ENCODE peak calls at places on chromosome 10, in five cellular contexts. U, Q, C, Z and O are unnamed samples.

GRCh38 chr10:86872757-86873156 is 84.7 kb downstream of the MMRN2 start:
- DNase-seq in U (no peak), Q (peak), C (no peak), Z (no peak), O (peak)

GRCh38 chr10:77163670-77164348 is 473.8 kb downstream of the KCNMA1 start:
- DNase-seq in U (no peak), Q (peak), C (no peak), Z (no peak), O (peak)

GRCh38 chr10:13219685-13220670 is 14.2 kb downstream of the UCMA start:
- DNase-seq in U (no peak), Q (peak), C (peak), Z (no peak), O (peak)

GRCh38 chr10:88091490-88092061 is 228.2 kb downstream of the PTEN start:
- DNase-seq in U (no peak), Q (no peak), C (no peak), Z (no peak), O (no peak)

GRCh38 chr10:110487411-110488123 is 10.1 kb upstream of the DUSP5 start:
- DNase-seq in U (no peak), Q (no peak), C (peak), Z (no peak), O (peak)

GRCh38 chr10:43931308-43931930 is 282.7 kb upstream of the ZNF32 start:
- DNase-seq in U (no peak), Q (peak), C (no peak), Z (no peak), O (no peak)

GRCh38 chr10:120963053-120963533 is 111.9 kb downstream of the WDR11 start:
- DNase-seq in U (no peak), Q (no peak), C (peak), Z (no peak), O (peak)

GRCh38 chr10:20955355-20955893 is 58.3 kb upstream of the NEBL start:
- DNase-seq in U (no peak), Q (no peak), C (no peak), Z (no peak), O (no peak)

GRCh38 chr10:24344279-24344678 is 135.3 kb downstream of the KIAA1217 start:
- DNase-seq in U (no peak), Q (peak), C (no peak), Z (no peak), O (no peak)

GRCh38 chr10:133124357-133125211 is 35.4 kb upstream of the KNDC1 start:
- DNase-seq in U (peak), Q (peak), C (peak), Z (no peak), O (peak)

GRCh38 chr10:132422169-132422691 is 25.2 kb downstream of the PWWP2B start:
- DNase-seq in U (no peak), Q (no peak), C (peak), Z (no peak), O (peak)

GRCh38 chr10:409403-410040 is 274.3 kb downstream of the ZMYND11 start:
- DNase-seq in U (no peak), Q (no peak), C (no peak), Z (no peak), O (no peak)

GRCh38 chr10:23370106-23370505 is 25.5 kb upstream of the C10orf67 start:
- DNase-seq in U (no peak), Q (peak), C (no peak), Z (no peak), O (no peak)

DNA sequence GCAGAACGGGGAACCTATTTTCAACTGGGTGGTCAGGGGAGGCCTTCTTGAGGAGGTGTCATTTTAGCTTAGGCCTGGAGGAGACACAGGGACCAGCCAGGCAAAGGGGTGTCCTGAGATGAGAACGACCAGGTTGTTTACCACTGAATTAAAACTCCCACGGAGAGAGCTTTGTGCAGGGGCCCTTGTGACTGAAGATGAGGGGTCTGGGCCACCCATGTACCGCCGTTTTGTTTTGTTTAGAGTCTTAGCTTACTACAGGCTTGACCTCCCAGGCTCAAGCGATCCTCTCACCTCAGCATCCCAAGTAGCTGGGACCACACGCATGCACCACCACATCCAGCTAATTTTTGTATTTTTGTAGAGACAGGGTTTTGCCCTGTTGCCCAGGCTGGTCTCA is 80.4 kb downstream of the FAM171A1 start:
- DNase-seq in U (no peak), Q (no peak), C (no peak), Z (no peak), O (no peak)
- H3K4me3 ChIP-seq in U (no peak), Q (no peak), C (no peak), Z (no peak), O (no peak)

DNA sequence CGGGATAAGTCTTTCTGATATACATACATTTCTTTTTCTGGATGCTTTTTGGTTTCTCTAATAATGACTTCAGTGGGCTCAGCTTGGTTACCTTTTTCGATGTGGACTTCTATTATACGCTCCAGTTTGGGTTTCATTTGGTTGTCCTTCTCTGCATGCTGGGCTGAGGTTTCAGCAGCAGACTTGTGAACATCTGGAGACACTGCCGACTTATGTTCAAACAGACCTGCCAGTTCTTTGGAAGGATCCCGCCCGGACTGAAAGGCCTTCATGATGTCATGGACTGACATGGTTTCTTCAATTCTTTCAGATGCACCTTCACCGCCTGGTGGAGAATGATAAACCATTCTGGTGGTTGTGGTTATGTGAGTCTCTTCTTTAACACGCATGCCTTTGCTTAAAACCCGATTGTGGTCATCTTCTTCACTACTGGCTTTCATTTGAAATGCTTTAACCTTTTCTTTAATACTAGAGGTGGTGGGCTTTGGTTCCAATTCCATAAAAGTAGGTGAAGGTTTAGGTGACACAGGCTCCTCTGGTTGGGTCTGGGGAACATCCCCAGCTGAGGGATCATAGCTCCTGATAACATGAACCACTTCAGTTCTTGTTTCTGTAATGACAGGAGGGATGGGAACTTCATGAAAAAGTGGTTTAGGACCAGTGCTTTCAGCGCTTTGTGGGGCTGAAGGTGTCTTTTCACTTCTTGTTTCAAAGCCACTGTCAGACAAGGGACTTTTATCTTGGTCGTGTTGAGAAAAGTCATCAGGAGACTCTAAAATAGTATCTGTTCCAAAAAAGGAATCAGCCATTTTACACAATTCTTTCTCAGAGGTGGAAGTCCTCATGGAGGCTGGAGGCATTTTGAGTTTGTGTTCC is 167.7 kb upstream of the CCDC6 start:
- DNase-seq in U (no peak), Q (no peak), C (no peak), Z (no peak), O (no peak)
- H3K4me3 ChIP-seq in U (no peak), Q (no peak), C (no peak), Z (no peak), O (no peak)

GRCh38 chr10:32348297-32349198 is 1.6 kb upstream of the EPC1 start:
- DNase-seq in U (no peak), Q (no peak), C (peak), Z (no peak), O (no peak)
- H3K4me3 ChIP-seq in U (no peak), Q (no peak), C (no peak), Z (no peak), O (no peak)

DNA sequence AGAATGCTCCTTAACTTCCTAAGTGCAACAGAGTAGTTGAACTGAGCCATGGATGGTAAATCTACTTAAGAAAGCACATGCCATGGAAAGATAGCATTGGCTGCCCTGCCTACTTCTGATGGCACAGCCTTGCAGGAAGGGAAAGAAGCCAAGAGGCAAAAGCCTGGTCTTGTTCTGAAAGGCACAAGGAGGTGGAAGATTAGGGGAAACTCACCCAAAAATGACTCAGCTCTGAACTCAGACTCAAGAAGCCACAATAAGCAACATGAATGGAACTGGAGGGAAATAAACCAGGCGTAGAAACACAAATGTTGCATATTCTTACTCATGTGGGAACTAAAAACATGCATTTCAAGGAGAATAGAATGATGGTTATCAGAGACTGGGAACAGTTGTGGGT is 20.8 kb upstream of the ALOX5 start:
- DNase-seq in U (no peak), Q (no peak), C (no peak), Z (no peak), O (no peak)
- H3K4me3 ChIP-seq in U (no peak), Q (no peak), C (no peak), Z (no peak), O (no peak)

DNA sequence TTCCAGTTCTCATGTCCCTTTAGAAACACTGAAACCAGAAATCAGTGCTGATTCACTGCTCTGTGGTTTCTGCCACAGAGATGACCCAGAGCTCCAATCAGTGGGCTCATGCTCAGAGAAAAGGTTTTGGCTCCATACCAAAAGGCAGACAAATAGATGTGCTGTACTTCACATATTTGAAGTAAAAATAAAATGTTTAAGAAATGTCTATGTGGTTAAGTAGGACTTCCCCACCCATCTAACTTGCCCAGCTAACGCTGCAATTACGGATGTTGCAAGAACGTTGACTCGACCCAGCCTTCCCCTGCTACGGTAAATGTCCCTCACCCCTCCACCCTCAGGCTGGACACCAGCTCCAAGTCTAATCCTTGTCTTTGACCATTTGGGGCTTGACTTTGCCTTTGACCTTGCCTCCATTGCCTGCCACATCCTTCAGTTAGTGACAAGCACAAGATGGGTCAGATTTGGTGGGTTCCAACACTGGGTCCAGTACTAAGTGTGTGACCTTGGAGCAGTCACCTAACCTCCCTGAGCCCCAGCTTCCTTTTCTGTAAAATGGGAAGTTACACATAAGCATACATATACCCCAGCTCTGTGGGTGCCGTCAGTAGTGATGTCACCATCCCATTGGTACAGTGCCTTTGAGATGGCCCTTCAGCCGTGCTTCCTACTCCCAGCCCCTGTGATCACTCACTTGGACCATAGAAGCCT is 95.8 kb downstream of the CHST15 start:
- DNase-seq in U (peak), Q (peak), C (peak), Z (no peak), O (peak)
- H3K4me3 ChIP-seq in U (no peak), Q (no peak), C (no peak), Z (no peak), O (no peak)